ENCODE peak calls at places on chromosomes 2 and 18, in nine cellular contexts. W is right atrium auricular region, J is hepatocyte, N is fibroblast of lung, V is cardiac muscle cell, P is upper lobe of left lung, A is suprapubic skin, I is lower lobe of right lung, T is heart right ventricle. Y is an unnamed sample.

GRCh38 chr2:218406949-218407703 is 7.5 kb downstream of the CTDSP1 start:
- DNase-seq in W (peak), J (peak), N (peak), V (peak), P (no peak), A (peak), I (peak), T (peak), Y (peak)

GRCh38 chr18:27211569-27211968 is 26.5 kb upstream of the CHST9 start:
- DNase-seq in W (no peak), J (no peak), N (no peak), V (no peak), P (no peak), A (no peak), I (no peak), T (no peak), Y (no peak)

GRCh38 chr2:238925281-238925680 is 77.4 kb downstream of the TWIST2 start:
- DNase-seq in W (no peak), J (no peak), N (no peak), V (no peak), P (no peak), A (no peak), I (no peak), T (no peak), Y (no peak)

GRCh38 chr18:57366528-57367081 is 14.2 kb downstream of the ST8SIA3 start:
- DNase-seq in W (no peak), J (no peak), N (no peak), V (no peak), P (no peak), A (no peak), I (no peak), T (no peak), Y (no peak)

GRCh38 chr2:182817558-182817957 is 48.9 kb downstream of the FRZB start:
- DNase-seq in W (no peak), J (no peak), N (no peak), V (no peak), P (no peak), A (no peak), I (no peak), T (no peak), Y (no peak)

GRCh38 chr2:153499439-153499838 is 20.9 kb upstream of the RPRM start:
- DNase-seq in W (no peak), J (no peak), N (no peak), V (no peak), P (peak), A (no peak), I (no peak), T (no peak), Y (no peak)

GRCh38 chr2:236512902-236513433 is 56.7 kb upstream of the ACKR3 start:
- DNase-seq in W (peak), J (peak), N (peak), V (peak), P (no peak), A (no peak), I (no peak), T (peak), Y (no peak)

GRCh38 chr2:76599732-76600368 is 889.1 kb upstream of the GCFC2 start:
- DNase-seq in W (no peak), J (peak), N (peak), V (peak), P (no peak), A (no peak), I (no peak), T (peak), Y (no peak)

GRCh38 chr2:14420851-14421250 is 211.7 kb upstream of the LRATD1 start:
- DNase-seq in W (no peak), J (no peak), N (peak), V (no peak), P (no peak), A (no peak), I (no peak), T (no peak), Y (no peak)

GRCh38 chr2:113697516-113697915 is 58.9 kb downstream of the SLC35F5 start:
- DNase-seq in W (no peak), J (no peak), N (no peak), V (no peak), P (no peak), A (no peak), I (no peak), T (no peak), Y (no peak)

GRCh38 chr2:113703404-113704299 is 52.8 kb downstream of the SLC35F5 start:
- DNase-seq in W (no peak), J (peak), N (no peak), V (no peak), P (no peak), A (no peak), I (no peak), T (no peak), Y (no peak)

GRCh38 chr2:113699048-113699447 is 57.4 kb downstream of the SLC35F5 start:
- DNase-seq in W (no peak), J (no peak), N (no peak), V (no peak), P (no peak), A (no peak), I (no peak), T (no peak), Y (no peak)

GRCh38 chr2:113705982-113706523 is 50.4 kb downstream of the SLC35F5 start:
- DNase-seq in W (no peak), J (no peak), N (no peak), V (no peak), P (no peak), A (no peak), I (no peak), T (peak), Y (no peak)

DNA sequence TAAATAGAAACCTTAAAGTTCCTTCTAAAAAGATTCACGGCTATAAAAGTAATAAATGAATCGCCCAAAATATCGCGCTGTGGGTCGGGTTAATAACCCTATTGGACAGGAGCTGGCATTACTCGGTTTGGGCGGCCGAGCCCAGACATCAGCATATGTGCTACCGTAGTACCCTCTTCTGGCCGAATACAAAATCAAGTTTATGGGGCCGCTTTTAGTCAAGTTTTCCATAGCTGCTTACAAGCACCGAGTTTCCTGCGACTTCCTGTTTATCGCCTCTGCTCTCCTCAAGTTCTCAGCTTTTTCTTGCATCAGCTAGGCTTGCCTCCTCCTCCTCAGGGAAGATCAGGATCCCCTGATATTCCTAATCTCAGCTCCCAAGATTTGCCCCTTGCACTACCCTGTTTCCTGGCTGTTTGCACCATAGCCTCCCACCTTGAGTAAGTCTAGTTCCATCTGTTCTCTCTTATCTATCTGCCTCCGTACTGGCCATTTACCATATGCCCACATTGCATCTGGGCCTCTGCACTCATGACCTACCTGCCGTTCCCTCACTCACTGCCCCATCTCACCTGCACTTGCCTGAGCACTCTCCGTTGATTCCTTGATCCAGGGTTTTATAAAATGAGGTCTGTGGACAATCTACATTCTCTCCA is 56.1 kb downstream of the SLC35F5 start:
- DNase-seq in W (no peak), J (no peak), N (peak), V (peak), P (no peak), A (no peak), I (peak), T (peak), Y (no peak)
- H3K4me3 ChIP-seq in W (no peak), J (no peak), N (no peak), V (no peak), P (peak), A (no peak), I (no peak), T (no peak), Y (no peak)

GRCh38 chr2:241733391-241734207 is 831 bp upstream of the D2HGDH start:
- DNase-seq in W (no peak), J (no peak), N (no peak), V (no peak), P (no peak), A (no peak), I (peak), T (no peak), Y (no peak)
- H3K27ac ChIP-seq in W (peak), J (no peak), N (no peak), V (no peak), P (peak), A (no peak), I (peak), T (peak), Y (peak)

GRCh38 chr18:48779462-48779861 is 171.3 kb downstream of the SMAD7 start:
- DNase-seq in W (no peak), J (no peak), N (no peak), V (no peak), P (no peak), A (no peak), I (peak), T (no peak), Y (no peak)

GRCh38 chr18:48782381-48782841 is 168.4 kb downstream of the SMAD7 start:
- DNase-seq in W (peak), J (peak), N (no peak), V (no peak), P (no peak), A (no peak), I (peak), T (peak), Y (peak)

GRCh38 chr18:48780151-48781001 is 170.4 kb downstream of the SMAD7 start:
- DNase-seq in W (peak), J (peak), N (peak), V (peak), P (no peak), A (no peak), I (peak), T (no peak), Y (no peak)

GRCh38 chr18:48781990-48782368 is 168.8 kb downstream of the SMAD7 start:
- DNase-seq in W (no peak), J (peak), N (no peak), V (no peak), P (no peak), A (no peak), I (no peak), T (no peak), Y (no peak)

GRCh38 chr18:48781041-48781989 is 169.4 kb downstream of the SMAD7 start:
- DNase-seq in W (peak), J (peak), N (peak), V (peak), P (peak), A (peak), I (peak), T (peak), Y (peak)
- H3K4me3 ChIP-seq in W (peak), J (no peak), N (peak), V (no peak), P (no peak), A (no peak), I (peak), T (no peak), Y (peak)

GRCh38 chr2:18435425-18436037 is 124.9 kb downstream of the RDH14 start:
- DNase-seq in W (no peak), J (peak), N (peak), V (peak), P (no peak), A (no peak), I (no peak), T (peak), Y (no peak)

GRCh38 chr2:18433872-18434271 is 126.6 kb downstream of the RDH14 start:
- DNase-seq in W (no peak), J (no peak), N (no peak), V (no peak), P (no peak), A (no peak), I (no peak), T (no peak), Y (no peak)

GRCh38 chr2:18428516-18428915 is 131.9 kb downstream of the RDH14 start:
- DNase-seq in W (no peak), J (no peak), N (no peak), V (no peak), P (no peak), A (no peak), I (no peak), T (no peak), Y (no peak)

GRCh38 chr2:18432999-18433398 is 127.5 kb downstream of the RDH14 start:
- DNase-seq in W (no peak), J (peak), N (no peak), V (peak), P (no peak), A (no peak), I (no peak), T (no peak), Y (no peak)

DNA sequence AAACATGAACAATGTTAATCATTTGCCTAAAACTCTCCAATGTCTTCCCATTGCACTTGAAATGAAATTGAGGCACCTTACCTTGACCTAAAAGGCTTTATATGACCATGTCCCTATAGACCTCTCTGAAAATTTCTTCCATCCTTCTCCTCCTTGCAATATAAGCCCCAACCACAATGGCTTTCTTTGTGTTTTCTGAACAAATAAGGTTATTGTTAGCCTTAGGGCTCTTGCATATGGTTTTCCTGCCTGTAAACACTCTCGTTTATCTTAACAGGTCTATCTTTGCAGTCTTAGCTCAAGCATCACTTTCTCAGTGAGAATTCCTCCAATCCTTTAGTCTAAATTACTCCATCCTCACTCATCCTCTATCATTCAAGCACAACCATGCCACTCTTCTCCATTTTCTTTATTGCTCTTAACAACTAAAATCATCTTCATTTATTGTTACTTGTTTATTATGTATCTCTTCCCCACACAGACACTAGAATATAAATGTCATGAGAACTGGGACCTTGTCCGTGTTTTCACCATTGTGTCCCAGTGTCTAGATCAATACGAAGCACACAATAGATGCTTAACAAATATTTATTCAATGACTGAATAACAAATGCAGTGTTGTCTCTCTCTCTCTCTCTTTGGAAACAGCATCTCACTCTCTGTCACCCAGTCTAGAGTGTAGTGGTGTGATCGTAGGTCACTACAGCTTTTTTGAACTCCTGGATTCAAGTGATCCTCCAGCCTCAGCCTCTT is 129.3 kb downstream of the RDH14 start:
- DNase-seq in W (no peak), J (no peak), N (no peak), V (no peak), P (no peak), A (no peak), I (no peak), T (no peak), Y (no peak)
- H3K27ac ChIP-seq in W (no peak), J (no peak), N (no peak), V (no peak), P (no peak), A (no peak), I (no peak), T (no peak), Y (no peak)

GRCh38 chr2:191866675-191867506 is 20.0 kb upstream of the CAVIN2 start:
- DNase-seq in W (peak), J (peak), N (peak), V (peak), P (no peak), A (no peak), I (no peak), T (peak), Y (no peak)
- H3K4me3 ChIP-seq in W (no peak), J (no peak), N (peak), V (no peak), P (no peak), A (no peak), I (no peak), T (no peak), Y (no peak)

GRCh38 chr18:73790582-73790981 is 357.1 kb downstream of the FBXO15 start:
- DNase-seq in W (no peak), J (no peak), N (no peak), V (no peak), P (no peak), A (no peak), I (no peak), T (no peak), Y (no peak)
- H3K27ac ChIP-seq in W (no peak), J (no peak), N (no peak), V (no peak), P (no peak), A (peak), I (no peak), T (no peak), Y (no peak)

DNA sequence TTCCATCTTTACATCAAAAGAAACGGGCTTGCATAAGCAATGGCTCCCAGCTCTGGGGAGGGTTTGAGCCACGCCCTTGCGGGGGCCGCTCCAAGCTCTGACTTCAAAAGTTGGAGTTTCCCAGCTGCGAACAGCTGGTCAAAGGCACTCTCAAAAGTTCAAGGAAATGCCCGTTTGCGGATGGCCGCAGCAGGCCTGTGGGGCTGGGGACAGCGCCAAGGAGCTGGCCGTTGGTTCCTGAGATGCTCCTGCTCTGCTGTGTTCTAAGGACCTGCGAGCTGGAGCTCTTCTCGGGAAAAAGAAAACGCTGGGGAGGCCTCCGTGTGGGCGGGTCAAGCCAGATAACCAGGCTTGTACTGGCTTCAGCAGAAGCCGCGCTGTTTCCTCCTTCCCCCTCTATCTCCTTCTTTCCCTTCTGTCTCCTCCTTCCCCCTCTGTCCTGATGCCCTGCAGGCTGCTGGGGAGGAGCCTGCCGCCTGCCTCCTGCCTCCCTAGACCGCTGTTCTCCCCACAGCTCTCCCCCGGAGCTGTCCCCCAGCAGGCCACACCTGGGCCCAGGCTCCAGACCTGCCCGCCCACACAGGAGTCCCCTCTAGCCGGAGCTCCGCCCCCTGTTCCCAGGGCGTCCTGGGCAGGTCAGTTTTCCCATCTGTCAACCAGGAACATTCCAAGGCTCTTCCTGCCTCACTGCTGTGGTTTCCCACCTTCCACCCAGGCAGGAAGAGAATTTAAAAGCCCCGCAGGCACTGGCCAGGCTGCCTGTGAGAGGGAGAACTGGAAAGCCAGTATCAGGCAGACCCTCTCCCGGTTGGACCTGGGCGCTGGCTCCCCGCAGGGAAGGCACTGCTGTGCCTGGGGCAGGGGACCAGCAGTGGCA is 14.1 kb downstream of the KLF11 start:
- DNase-seq in W (no peak), J (peak), N (peak), V (peak), P (peak), A (no peak), I (peak), T (peak), Y (no peak)
- H3K4me3 ChIP-seq in W (peak), J (peak), N (peak), V (peak), P (peak), A (peak), I (peak), T (no peak), Y (peak)

Y was measured in ascending aorta.